ENCODE peak calls at places on chromosomes 5 and 9, in four cellular contexts. C, B, T and E are unnamed samples.

GRCh38 chr5:168562274-168562673 is 16.9 kb downstream of the PANK3 start:
- DNase-seq in C (no peak), B (no peak), T (no peak), E (no peak)

GRCh38 chr5:2204366-2205184 is 321.9 kb upstream of the IRX4 start:
- DNase-seq in C (no peak), B (no peak), T (no peak), E (peak)

GRCh38 chr5:172425402-172425801 is 28.9 kb downstream of the SH3PXD2B start:
- DNase-seq in C (no peak), B (no peak), T (no peak), E (no peak)

GRCh38 chr9:128169492-128169891 is 9.4 kb downstream of the BBLN start:
- DNase-seq in C (no peak), B (no peak), T (no peak), E (no peak)

GRCh38 chr5:123429993-123430392 is 6.8 kb upstream of the CEP120 start:
- DNase-seq in C (no peak), B (peak), T (no peak), E (no peak)

GRCh38 chr9:77678136-77678535 is 30.0 kb upstream of the GNA14 start:
- DNase-seq in C (no peak), B (no peak), T (no peak), E (no peak)

GRCh38 chr9:33272061-33272460 is 7.2 kb downstream of the CHMP5 start:
- DNase-seq in C (no peak), B (no peak), T (no peak), E (no peak)

GRCh38 chr5:124404796-124405195 is 341.6 kb downstream of the ZNF608 start:
- DNase-seq in C (no peak), B (no peak), T (no peak), E (no peak)

GRCh38 chr5:50699737-50700136 is 33.3 kb downstream of the PARP8 start:
- DNase-seq in C (no peak), B (no peak), T (no peak), E (no peak)

GRCh38 chr5:143721960-143722359 is 90.0 kb upstream of the HMHB1 start:
- DNase-seq in C (no peak), B (no peak), T (no peak), E (no peak)

GRCh38 chr9:106023455-106023854 is 329.1 kb downstream of the TMEM38B start:
- DNase-seq in C (no peak), B (no peak), T (no peak), E (no peak)

GRCh38 chr5:32225445-32225844 is 51.3 kb upstream of the GOLPH3 start:
- DNase-seq in C (no peak), B (peak), T (no peak), E (no peak)

GRCh38 chr5:66661149-66661548 is 65.0 kb downstream of the MAST4 start:
- DNase-seq in C (no peak), B (peak), T (no peak), E (no peak)

GRCh38 chr5:55821731-55822512 is 29.2 kb upstream of the IL31RA start:
- DNase-seq in C (peak), B (no peak), T (no peak), E (peak)

GRCh38 chr5:132764671-132765070 is 12.4 kb downstream of the SEPTIN8 start:
- DNase-seq in C (no peak), B (no peak), T (no peak), E (no peak)

GRCh38 chr5:34600118-34600493 is 56.0 kb upstream of the RAI14 start:
- DNase-seq in C (no peak), B (no peak), T (no peak), E (no peak)

GRCh38 chr5:139845846-139846681 is 50.5 kb downstream of the PSD2 start:
- DNase-seq in C (no peak), B (no peak), T (no peak), E (no peak)

DNA sequence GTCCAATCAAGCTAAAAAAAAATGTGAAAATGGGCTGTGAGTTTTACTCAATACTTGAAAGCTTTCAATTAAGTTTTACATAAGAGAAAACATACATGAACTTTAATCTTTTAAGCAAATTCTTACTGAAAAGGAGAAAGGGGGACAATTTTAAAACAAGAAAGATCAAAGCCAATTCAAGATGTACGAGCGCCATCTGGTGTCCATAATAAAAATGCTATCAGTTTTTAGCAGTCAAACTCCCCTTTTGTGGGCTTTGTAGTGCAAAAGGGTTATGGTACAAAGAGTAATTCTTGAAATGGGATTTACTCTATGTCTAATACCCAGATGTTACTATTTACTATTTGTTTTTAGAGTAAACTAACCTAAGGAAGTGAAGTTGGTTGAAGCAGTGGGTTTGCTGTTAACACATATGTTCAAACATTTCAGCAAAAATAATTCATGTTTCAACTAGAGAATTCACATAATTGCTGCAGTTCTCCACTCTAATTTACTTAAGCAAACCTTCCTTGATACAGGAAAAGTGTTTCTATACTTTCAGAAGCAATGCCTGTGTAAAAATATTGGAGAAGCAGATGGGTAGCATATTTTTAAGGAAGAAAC is 228.2 kb upstream of the TYRP1 start:
- DNase-seq in C (peak), B (peak), T (no peak), E (no peak)
- TF ChIP-seq CTCF in C (peak), B (peak), T (peak), E (peak)

DNA sequence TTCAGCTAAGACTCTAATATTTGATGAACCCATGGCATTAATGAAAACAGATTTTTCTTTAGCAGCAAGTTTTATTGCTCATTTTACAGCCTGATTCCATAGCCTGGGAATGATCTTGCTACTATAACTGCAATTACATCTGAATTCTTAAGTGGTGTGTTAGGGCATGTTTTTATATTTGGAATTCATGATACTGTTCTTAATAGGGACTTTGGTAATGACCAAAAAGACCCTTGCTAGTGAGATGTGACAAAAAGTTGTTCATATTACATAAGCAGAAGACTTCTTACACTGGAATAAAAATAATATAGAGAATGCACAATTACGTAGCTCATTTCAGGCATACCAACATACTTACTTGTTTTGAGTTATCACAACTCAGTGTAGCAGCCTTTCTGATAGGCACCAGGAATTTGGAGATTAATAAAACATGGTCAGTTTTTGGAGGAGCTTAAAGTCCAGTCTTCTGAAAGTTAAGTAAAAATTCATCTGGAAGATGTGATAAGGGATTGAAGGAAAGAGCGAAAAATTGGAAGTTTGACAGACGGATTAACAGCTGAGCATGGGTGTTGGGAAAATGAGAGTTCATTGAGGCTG is 169.2 kb downstream of the TRPM3 start:
- DNase-seq in C (no peak), B (peak), T (no peak), E (no peak)
- TF ChIP-seq CTCF in C (no peak), B (no peak), T (no peak), E (no peak)

GRCh38 chr5:145715412-145715811 is 119.7 kb downstream of the PRELID2 start:
- DNase-seq in C (no peak), B (no peak), T (no peak), E (no peak)

GRCh38 chr5:145718956-145719355 is 116.2 kb downstream of the PRELID2 start:
- DNase-seq in C (no peak), B (peak), T (no peak), E (no peak)
- TF ChIP-seq CTCF in C (peak), B (peak), T (no peak), E (peak)

GRCh38 chr5:15991586-15991985 is 188.0 kb downstream of the MARCHF11 start:
- DNase-seq in C (no peak), B (no peak), T (no peak), E (no peak)

GRCh38 chr5:15993334-15993733 is 186.3 kb downstream of the MARCHF11 start:
- DNase-seq in C (no peak), B (peak), T (no peak), E (no peak)

GRCh38 chr5:15993934-15994333 is 185.7 kb downstream of the MARCHF11 start:
- DNase-seq in C (no peak), B (peak), T (no peak), E (no peak)

GRCh38 chr5:15995206-15996052 is 184.2 kb downstream of the MARCHF11 start:
- DNase-seq in C (no peak), B (peak), T (no peak), E (no peak)

DNA sequence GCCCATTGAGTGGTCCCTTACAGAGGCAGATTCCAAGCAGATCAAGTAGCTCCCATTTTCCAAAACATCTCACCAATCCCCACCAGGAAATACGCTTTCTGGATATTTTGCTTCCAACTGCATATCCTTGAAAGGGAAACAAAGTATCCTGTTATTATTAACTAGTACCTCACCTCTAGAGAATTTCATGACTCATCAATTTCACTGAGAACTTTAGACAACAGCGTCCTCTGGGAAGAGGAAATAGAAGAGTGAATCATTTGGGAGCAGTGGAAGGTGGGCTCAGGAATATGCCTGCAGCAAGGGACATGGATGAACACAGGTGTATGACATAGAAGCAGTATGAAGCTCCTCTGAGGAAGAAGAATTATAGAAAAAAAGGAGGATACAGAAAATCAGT is 186.7 kb downstream of the MARCHF11 start:
- DNase-seq in C (no peak), B (peak), T (no peak), E (no peak)
- TF ChIP-seq CTCF in C (no peak), B (no peak), T (no peak), E (no peak)

GRCh38 chr5:96610747-96611146 is 51.4 kb upstream of the CAST start:
- DNase-seq in C (no peak), B (no peak), T (no peak), E (no peak)

GRCh38 chr5:96616801-96617200 is 45.4 kb upstream of the CAST start:
- DNase-seq in C (no peak), B (no peak), T (no peak), E (no peak)

GRCh38 chr5:96615223-96615622 is 47.0 kb upstream of the CAST start:
- DNase-seq in C (no peak), B (no peak), T (no peak), E (no peak)

GRCh38 chr5:96609369-96609768 is 52.8 kb upstream of the CAST start:
- DNase-seq in C (no peak), B (no peak), T (no peak), E (no peak)

DNA sequence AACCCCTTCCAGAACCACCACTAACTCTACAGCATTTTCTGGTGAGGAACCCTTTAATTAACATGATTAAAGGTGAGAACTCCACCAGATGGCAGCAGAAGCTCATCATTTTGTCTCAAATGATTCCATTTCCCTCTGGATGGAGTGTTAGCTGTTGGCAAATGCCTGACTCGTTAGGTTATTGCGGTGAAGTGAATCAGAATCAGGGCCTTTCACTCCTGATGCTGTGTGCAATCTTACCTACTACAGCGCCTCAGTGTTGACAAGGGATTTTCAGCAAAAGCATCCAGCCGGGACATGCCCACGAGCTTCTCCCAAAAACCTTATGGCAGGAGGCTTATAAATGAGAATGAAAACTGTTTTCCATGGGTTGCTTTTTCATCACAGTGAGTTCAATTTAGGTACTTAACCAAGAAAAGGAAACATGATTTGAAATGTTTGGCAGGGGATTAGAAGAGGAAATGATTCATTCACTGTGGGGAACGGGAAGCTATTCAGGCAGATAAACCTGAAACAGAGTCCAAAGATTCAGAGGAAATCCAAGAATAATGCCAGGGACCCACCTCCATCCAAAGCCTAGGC is 48.0 kb upstream of the CAST start:
- DNase-seq in C (peak), B (peak), T (no peak), E (peak)
- TF ChIP-seq CTCF in C (peak), B (peak), T (peak), E (peak)

GRCh38 chr9:132411091-132411508 is 1.1 kb downstream of the CFAP77 start:
- DNase-seq in C (peak), B (peak), T (peak), E (peak)

GRCh38 chr9:132415181-132415580 is 5.2 kb downstream of the CFAP77 start:
- DNase-seq in C (no peak), B (no peak), T (no peak), E (no peak)

GRCh38 chr9:132410642-132411041 is 631 bp downstream of the CFAP77 start:
- DNase-seq in C (no peak), B (no peak), T (no peak), E (no peak)

GRCh38 chr9:132409828-132410528 is at the start of gene CFAP77:
- DNase-seq in C (peak), B (peak), T (peak), E (peak)

GRCh38 chr9:132412089-132412488 is 2.1 kb downstream of the CFAP77 start:
- DNase-seq in C (peak), B (no peak), T (no peak), E (peak)
- TF ChIP-seq CTCF in C (peak), B (peak), T (no peak), E (peak)

DNA sequence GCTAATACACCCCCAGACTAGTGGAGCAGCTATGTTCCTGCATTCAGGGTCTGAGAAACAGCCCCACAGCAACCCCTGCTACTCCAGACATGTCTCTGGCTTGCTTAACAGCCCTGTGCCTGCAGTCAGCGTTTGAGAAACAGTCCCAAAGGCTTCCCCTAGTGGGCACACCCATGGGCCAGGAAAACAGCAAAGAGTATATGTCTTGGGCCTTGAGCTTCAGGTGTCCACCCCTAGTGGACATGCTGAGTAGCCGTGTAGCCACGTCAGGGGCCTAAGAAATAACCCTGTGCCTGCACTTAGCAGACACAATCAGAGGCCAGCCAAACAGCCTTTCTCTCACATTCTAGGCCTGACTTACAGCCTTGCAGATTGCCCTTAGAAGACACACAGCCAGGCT is 698.6 kb downstream of the PTPRD start:
- DNase-seq in C (no peak), B (no peak), T (no peak), E (no peak)
- TF ChIP-seq CTCF in C (no peak), B (no peak), T (no peak), E (peak)

DNA sequence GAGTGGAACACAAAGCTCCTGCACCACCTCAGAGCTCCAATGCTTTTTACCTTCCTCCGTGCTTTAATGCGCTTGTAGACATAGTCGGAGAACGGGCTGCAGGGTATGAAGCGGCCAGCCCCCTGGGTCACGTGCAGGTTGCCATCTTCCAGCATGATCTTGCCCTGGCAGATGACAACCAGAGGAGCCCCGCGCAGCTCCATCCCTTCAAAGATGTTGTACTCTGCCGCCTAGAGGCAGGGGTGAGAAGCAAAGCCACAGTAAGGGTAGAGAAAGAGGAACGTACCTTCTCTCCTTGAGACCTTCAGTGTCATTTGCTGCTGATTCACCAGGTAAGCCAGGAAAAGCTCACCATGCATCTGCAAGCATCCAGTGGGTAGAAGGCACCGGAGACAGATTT is 112.3 kb downstream of the DPYSL3 start:
- DNase-seq in C (no peak), B (no peak), T (no peak), E (no peak)
- TF ChIP-seq CTCF in C (no peak), B (no peak), T (no peak), E (no peak)